ENCODE peak calls at places on chromosomes 7 and 10, in six cellular contexts. Z is IMR-90, X is AG04450, D is endothelial cell of umbilical vein, B is thoracic aorta, E is epithelial cell of esophagus. S is an unnamed sample.
A peak's percentile ranks its signal among the peaks of the same experiment; 100 is the strongest.

GRCh38 chr7:46744957-46745699 is 824.1 kb upstream of the IGFBP3 start:
- DNase-seq in E (no peak), D (peak; percentile 54), X (no peak), Z (no peak), B (no peak), S (no peak)

GRCh38 chr10:121873236-121873635 is 54.6 kb downstream of the ATE1 start:
- DNase-seq in Z (peak; percentile 10), E (peak; percentile 27), D (no peak), X (no peak), B (no peak), S (no peak)

GRCh38 chr10:98424308-98425254 is 9.6 kb upstream of the PYROXD2 start:
- DNase-seq in E (no peak), Z (no peak), B (no peak), X (no peak), D (no peak), S (peak; percentile 78)

GRCh38 chr10:12568391-12568790 is 219.0 kb downstream of the CAMK1D start:
- DNase-seq in B (no peak), D (no peak), E (no peak), X (no peak), Z (no peak), S (no peak)

GRCh38 chr10:119209050-119209735 is 1.8 kb downstream of the GRK5 start:
- DNase-seq in B (no peak), Z (peak; percentile 80), X (no peak), D (peak; percentile 77), E (peak; percentile 50), S (peak; percentile 89)

GRCh38 chr7:112452102-112452888 is 2.0 kb downstream of the IFRD1 start:
- DNase-seq in X (no peak), Z (peak; percentile 42), E (peak; percentile 45), D (peak; percentile 66), B (peak; percentile 16), S (no peak)

GRCh38 chr7:30918676-30919075 is 7.0 kb downstream of the AQP1 start:
- DNase-seq in B (no peak), E (no peak), D (no peak), X (no peak), Z (no peak), S (no peak)

GRCh38 chr10:55500931-55501559 is 700.0 kb upstream of the PCDH15 start:
- DNase-seq in X (no peak), Z (no peak), D (peak; percentile 57), B (no peak), E (peak; percentile 55), S (no peak)

GRCh38 chr10:62335326-62335725 is 38.8 kb upstream of the ZNF365 start:
- DNase-seq in D (peak; percentile 3), B (no peak), Z (peak; percentile 50), X (no peak), E (peak; percentile 61), S (no peak)

GRCh38 chr7:123916240-123916724 is 8.8 kb upstream of the SPAM1 start:
- DNase-seq in D (peak; percentile 28), E (peak; percentile 47), B (no peak), X (no peak), Z (peak; percentile 0), S (no peak)

GRCh38 chr7:86013662-86014061 is 630.0 kb upstream of the GRM3 start:
- DNase-seq in B (no peak), Z (no peak), D (no peak), E (no peak), X (no peak), S (no peak)

GRCh38 chr10:86651631-86652331 is 2.6 kb upstream of the OPN4 start:
- DNase-seq in B (no peak), X (no peak), E (no peak), Z (no peak), D (no peak), S (no peak)

GRCh38 chr7:24821045-24821853 is 64.0 kb upstream of the GSDME start:
- DNase-seq in E (peak; percentile 98), D (peak; percentile 81), X (peak; percentile 80), Z (peak; percentile 96), B (peak; percentile 9), S (no peak)

GRCh38 chr10:106224676-106225075 is 939.8 kb downstream of the SORCS1 start:
- DNase-seq in Z (peak; percentile 16), B (no peak), E (peak; percentile 76), D (no peak), X (no peak), S (no peak)

GRCh38 chr10:84097787-84098353 is 41.4 kb upstream of the GHITM start:
- DNase-seq in B (no peak), Z (peak; percentile 10), E (peak; percentile 16), D (peak; percentile 8), X (no peak), S (no peak)

DNA sequence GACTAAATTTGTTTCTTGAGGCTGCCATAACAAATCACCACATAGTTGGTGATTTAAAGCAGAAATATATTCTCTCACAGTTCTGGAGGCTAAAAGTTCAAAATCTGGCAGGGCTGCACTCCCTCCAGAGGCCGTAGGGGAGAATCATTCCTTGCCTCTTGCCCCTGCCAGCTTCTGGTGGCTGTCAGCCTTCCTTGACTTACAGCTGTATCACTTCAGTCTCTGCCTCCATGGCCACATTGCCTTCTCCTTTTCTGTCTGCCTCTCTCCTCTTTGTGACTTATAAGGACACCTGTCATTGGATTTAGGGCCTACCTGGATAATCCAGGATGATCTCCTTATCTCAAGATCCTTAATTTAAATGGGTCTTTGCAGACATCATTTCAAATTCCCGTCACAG is 5.8 kb upstream of the LRRC4 start:
- DNase-seq in X (no peak), Z (no peak), D (no peak), E (no peak), B (no peak), S (no peak)
- TF ChIP-seq CTCF in X (no peak), Z (no peak), D (no peak), E (no peak), B (no peak), S (no peak)

GRCh38 chr7:48299580-48300169 is 128.4 kb downstream of the ABCA13 start:
- DNase-seq in X (peak; percentile 49), B (no peak), E (peak; percentile 85), D (peak; percentile 55), Z (peak; percentile 80), S (no peak)
- TF ChIP-seq CTCF in X (peak; percentile 88), B (peak; percentile 38), E (peak; percentile 90), D (peak; percentile 61), Z (peak; percentile 82), S (peak; percentile 85)

GRCh38 chr7:70504254-70504653 is 627.7 kb upstream of the GALNT17 start:
- DNase-seq in X (no peak), B (no peak), D (no peak), E (no peak), Z (no peak), S (no peak)

GRCh38 chr7:70505468-70505867 is 626.5 kb upstream of the GALNT17 start:
- DNase-seq in Z (no peak), B (no peak), X (no peak), E (no peak), D (no peak), S (no peak)

GRCh38 chr7:70502117-70502516 is 629.8 kb upstream of the GALNT17 start:
- DNase-seq in D (no peak), B (no peak), X (no peak), Z (no peak), E (no peak), S (no peak)

GRCh38 chr7:70505886-70506285 is 626.1 kb upstream of the GALNT17 start:
- DNase-seq in Z (no peak), E (no peak), X (no peak), D (no peak), B (no peak), S (no peak)

GRCh38 chr7:70506463-70506862 is 625.5 kb upstream of the GALNT17 start:
- DNase-seq in X (no peak), D (no peak), Z (no peak), E (no peak), B (no peak), S (no peak)
- TF ChIP-seq CTCF in X (no peak), D (no peak), Z (no peak), E (no peak), B (no peak), S (peak; percentile 23)

GRCh38 chr7:98266840-98267239 is 14.6 kb upstream of the BRI3 start:
- DNase-seq in Z (no peak), D (no peak), B (no peak), X (no peak), E (peak; percentile 28), S (no peak)
- TF ChIP-seq CTCF in Z (peak; percentile 41), D (peak; percentile 43), B (peak; percentile 42), X (peak; percentile 38), E (peak; percentile 51), S (peak; percentile 52)

GRCh38 chr10:77643795-77644468 is 6.3 kb upstream of the KCNMA1 start:
- DNase-seq in D (peak; percentile 49), Z (peak; percentile 73), X (peak; percentile 32), B (no peak), E (peak; percentile 69), S (no peak)
- TF ChIP-seq CTCF in D (peak; percentile 52), Z (peak; percentile 71), X (peak; percentile 63), B (peak; percentile 27), E (peak; percentile 73), S (peak; percentile 68)

GRCh38 chr10:44689368-44689767 is 221.8 kb upstream of the TMEM72 start:
- DNase-seq in E (peak; percentile 4), D (no peak), Z (peak; percentile 10), X (no peak), B (no peak), S (no peak)
- TF ChIP-seq CTCF in E (peak; percentile 13), D (no peak), Z (no peak), X (peak; percentile 43), B (no peak), S (peak; percentile 42)

GRCh38 chr10:79328147-79328701 is 19.0 kb upstream of the PPIF start:
- DNase-seq in X (no peak), D (no peak), E (no peak), B (no peak), Z (no peak), S (no peak)

GRCh38 chr10:79331226-79331625 is 16.0 kb upstream of the PPIF start:
- DNase-seq in E (peak; percentile 40), Z (peak; percentile 29), B (no peak), X (no peak), D (no peak), S (no peak)

GRCh38 chr10:79329529-79329928 is 17.7 kb upstream of the PPIF start:
- DNase-seq in E (peak; percentile 77), D (no peak), B (no peak), X (no peak), Z (no peak), S (no peak)

GRCh38 chr10:79327090-79327457 is 20.2 kb upstream of the PPIF start:
- DNase-seq in D (no peak), Z (no peak), X (no peak), B (no peak), E (no peak), S (no peak)

GRCh38 chr10:79328737-79329504 is 18.3 kb upstream of the PPIF start:
- DNase-seq in B (no peak), D (no peak), X (no peak), Z (peak; percentile 70), E (peak; percentile 92), S (no peak)
- TF ChIP-seq CTCF in B (no peak), D (no peak), X (no peak), Z (no peak), E (no peak), S (no peak)

GRCh38 chr7:94012748-94013147 is 8.6 kb upstream of the BET1 start:
- DNase-seq in X (no peak), D (no peak), E (no peak), B (no peak), Z (no peak), S (no peak)
- TF ChIP-seq CTCF in X (no peak), D (no peak), E (no peak), B (no peak), Z (no peak), S (no peak)

GRCh38 chr10:14971867-14972448 is 12.8 kb downstream of the MEIG1 start:
- DNase-seq in D (peak; percentile 33), Z (no peak), B (no peak), E (peak; percentile 7), X (no peak), S (no peak)
- TF ChIP-seq CTCF in D (peak; percentile 70), Z (peak; percentile 39), B (peak; percentile 18), E (peak; percentile 44), X (peak; percentile 48), S (peak; percentile 57)

S was measured in osteocyte.